ENCODE peak calls at places on chromosomes 4 and X, in nine cellular contexts. A, U, F, O, V, Y, N, M and L are unnamed samples.

GRCh38 chr4:113468165-113469022 is 293.1 kb downstream of the CAMK2D start:
- DNase-seq in F (peak), U (peak), Y (peak), M (peak), N (no peak), O (no peak), V (peak), A (no peak), L (no peak)

GRCh38 chr4:101790521-101791188 is at the start of gene BANK1:
- DNase-seq in F (peak), U (no peak), N (no peak), Y (peak), M (no peak), V (peak), A (peak), O (peak), L (no peak)

GRCh38 chr4:126915999-126916625 is 716.6 kb upstream of the INTU start:
- DNase-seq in M (no peak), U (no peak), Y (no peak), F (no peak), O (no peak), A (no peak), V (no peak), N (no peak), L (no peak)

GRCh38 chrX:154123241-154124219 is 20.5 kb upstream of the OPN1LW start:
- DNase-seq in O (no peak), A (no peak), V (peak), N (peak), Y (peak), M (no peak), F (peak), U (no peak), L (no peak)

GRCh38 chrX:134075894-134076718 is 90.7 kb upstream of the GPC3 start:
- DNase-seq in M (no peak), A (no peak), O (no peak), U (no peak), Y (no peak), F (no peak), V (no peak), N (no peak), L (no peak)

GRCh38 chr4:40749717-40750460 is at the start of gene NSUN7:
- DNase-seq in Y (peak), M (no peak), A (peak), V (no peak), U (no peak), F (peak), N (no peak), O (peak), L (no peak)

GRCh38 chrX:72100824-72101351 is 30.8 kb downstream of the RTL5 start:
- DNase-seq in N (peak), O (no peak), V (peak), Y (no peak), U (no peak), M (no peak), F (peak), A (peak), L (peak)

GRCh38 chr4:139587452-139587851 is 31.4 kb upstream of the SETD7 start:
- DNase-seq in U (no peak), Y (peak), V (no peak), F (no peak), N (no peak), M (no peak), O (no peak), A (no peak), L (no peak)

GRCh38 chr4:187996502-187997177 is 1.1 kb downstream of the ZFP42 start:
- DNase-seq in Y (peak), F (no peak), N (no peak), U (no peak), V (no peak), A (no peak), O (peak), M (no peak), L (no peak)

GRCh38 chr4:181792641-181793612 is 450.3 kb upstream of the TENM3 start:
- DNase-seq in M (no peak), Y (no peak), O (no peak), V (no peak), A (no peak), F (no peak), N (no peak), U (no peak), L (no peak)

GRCh38 chr4:117064297-117064696 is 21.1 kb downstream of the TRAM1L1 start:
- DNase-seq in O (no peak), A (no peak), U (no peak), M (no peak), N (no peak), V (no peak), F (no peak), Y (peak), L (no peak)

GRCh38 chrX:50450324-50450723 is 20.3 kb downstream of the DGKK start:
- DNase-seq in F (no peak), Y (no peak), N (no peak), V (no peak), M (no peak), A (no peak), O (no peak), U (no peak), L (no peak)

GRCh38 chr4:153649572-153649991 is 34.5 kb upstream of the TLR2 start:
- DNase-seq in Y (peak), M (no peak), F (no peak), U (no peak), A (no peak), V (no peak), N (no peak), O (no peak), L (no peak)

GRCh38 chr4:43457866-43458265 is 565.4 kb downstream of the GRXCR1 start:
- DNase-seq in V (no peak), M (no peak), N (no peak), A (no peak), F (no peak), Y (peak), O (no peak), U (no peak), L (no peak)

GRCh38 chr4:153153339-153153851 is 50.8 kb upstream of the TRIM2 start:
- DNase-seq in F (peak), U (no peak), O (peak), N (peak), A (peak), Y (peak), M (peak), V (peak), L (peak)

GRCh38 chrX:150870487-150871340 is 27.8 kb downstream of the CD99L2 start:
- DNase-seq in V (no peak), N (no peak), M (no peak), A (no peak), O (no peak), Y (peak), F (no peak), U (no peak), L (no peak)

GRCh38 chr4:74364649-74365491 is at the start of gene EREG:
- DNase-seq in N (no peak), V (no peak), F (no peak), O (peak), M (no peak), U (no peak), A (no peak), Y (peak), L (no peak)

GRCh38 chrX:88425739-88426138 is 321.3 kb upstream of the CPXCR1 start:
- DNase-seq in N (no peak), V (no peak), A (no peak), O (no peak), U (no peak), M (no peak), F (no peak), Y (peak), L (no peak)

GRCh38 chr4:134465417-134465816 is 263.8 kb upstream of the PABPC4L start:
- DNase-seq in M (no peak), V (no peak), U (no peak), A (no peak), O (no peak), Y (no peak), N (no peak), F (no peak), L (no peak)

GRCh38 chr4:3452376-3452775 is 10.6 kb downstream of the HGFAC start:
- DNase-seq in U (no peak), O (no peak), A (no peak), M (no peak), V (no peak), F (no peak), N (no peak), Y (no peak), L (no peak)

GRCh38 chr4:170083546-170083945 is 6.2 kb downstream of the AADAT start:
- DNase-seq in N (no peak), O (no peak), A (no peak), F (no peak), U (no peak), Y (no peak), M (no peak), V (no peak), L (no peak)

GRCh38 chr4:183111452-183111885 is 12.4 kb downstream of the WWC2 start:
- DNase-seq in A (no peak), M (no peak), O (no peak), Y (no peak), N (no peak), F (no peak), U (no peak), V (no peak), L (no peak)

GRCh38 chrX:130085551-130085986 is 24.7 kb downstream of the ELF4 start:
- DNase-seq in U (no peak), F (no peak), Y (no peak), V (no peak), A (no peak), O (no peak), M (no peak), N (no peak), L (no peak)

GRCh38 chrX:15973299-15973698 is 118.7 kb upstream of the AP1S2 start:
- DNase-seq in U (no peak), V (peak), N (no peak), O (no peak), A (no peak), Y (peak), M (no peak), F (no peak), L (no peak)

GRCh38 chr4:98150092-98150761 is 7.0 kb upstream of the STPG2 start:
- DNase-seq in N (no peak), Y (peak), U (no peak), O (no peak), M (no peak), A (no peak), V (no peak), F (no peak), L (no peak)

GRCh38 chr4:105715692-105716278 is 7.2 kb downstream of the GSTCD start:
- DNase-seq in M (peak), A (no peak), U (no peak), Y (peak), V (no peak), N (no peak), O (no peak), F (no peak), L (no peak)

GRCh38 chrX:34813618-34814017 is 129.0 kb upstream of the FAM47B start:
- DNase-seq in U (no peak), V (no peak), A (no peak), O (no peak), F (no peak), Y (peak), M (no peak), N (no peak), L (no peak)

GRCh38 chr4:165971941-165972340 is 98.9 kb downstream of the TLL1 start:
- DNase-seq in N (no peak), V (no peak), O (no peak), M (no peak), U (no peak), Y (peak), A (no peak), F (no peak), L (no peak)

GRCh38 chrX:107324493-107325310 is 118.3 kb downstream of the DNAAF6 start:
- DNase-seq in O (peak), A (no peak), F (no peak), V (no peak), N (no peak), M (no peak), U (no peak), Y (peak), L (no peak)

GRCh38 chr4:85127653-85128052 is 161.2 kb upstream of the WDFY3 start:
- DNase-seq in F (no peak), A (no peak), V (no peak), U (no peak), M (peak), N (no peak), O (peak), Y (peak), L (no peak)

GRCh38 chrX:100659431-100660137 is 15.6 kb downstream of the SRPX2 start:
- DNase-seq in U (no peak), F (no peak), Y (no peak), N (no peak), A (no peak), O (no peak), V (no peak), M (no peak), L (no peak)

GRCh38 chrX:25012793-25013592 is 2.8 kb downstream of the ARX start:
- DNase-seq in M (no peak), Y (no peak), N (no peak), F (no peak), V (no peak), U (no peak), A (no peak), O (peak), L (no peak)

GRCh38 chr4:34732579-34732978 is 1511.7 kb downstream of the ARAP2 start:
- DNase-seq in F (no peak), U (no peak), A (no peak), M (no peak), N (no peak), O (no peak), V (no peak), Y (no peak), L (no peak)

GRCh38 chr4:38857354-38858096 is 908 bp upstream of the TLR6 start:
- DNase-seq in N (no peak), F (no peak), O (no peak), M (no peak), Y (peak), U (peak), A (no peak), V (peak), L (no peak)

GRCh38 chrX:96906741-96907140 is 23.0 kb downstream of the RPA4 start:
- DNase-seq in N (no peak), Y (peak), O (no peak), V (no peak), F (no peak), A (no peak), M (no peak), U (no peak), L (no peak)

GRCh38 chr4:150514709-150515108 is 67.2 kb upstream of the MAB21L2 start:
- DNase-seq in M (no peak), O (no peak), V (no peak), F (no peak), N (no peak), U (no peak), Y (no peak), A (no peak), L (no peak)

GRCh38 chr4:69214716-69215115 is at the start of gene UGT2B11:
- DNase-seq in U (no peak), M (no peak), N (no peak), A (no peak), O (no peak), F (no peak), V (no peak), Y (no peak), L (no peak)